ENCODE peak calls at places on chromosomes 5 and 9, in ten cellular contexts. E, G, F, D, K, R, C, N, U and Y are unnamed samples.
A peak's percentile ranks its signal among the peaks of the same experiment; 100 is the strongest.

GRCh38 chr5:66904189-66904588 is 292.4 kb downstream of the CD180 start:
- DNase-seq in E (no peak), G (no peak), F (no peak), D (no peak), K (no peak), R (no peak), C (no peak), N (no peak), U (no peak), Y (no peak)

GRCh38 chr5:131064669-131065371 is 100.2 kb downstream of the HINT1 start:
- DNase-seq in E (no peak), G (no peak), F (no peak), D (no peak), K (no peak), R (no peak), C (no peak), N (no peak), U (no peak), Y (no peak)

GRCh38 chr5:139451176-139451575 is 11.4 kb downstream of the ECSCR start:
- DNase-seq in E (no peak), G (no peak), F (no peak), D (no peak), K (no peak), R (no peak), C (no peak), N (no peak), U (no peak), Y (peak; percentile 5)

GRCh38 chr5:113102121-113102531 is 125.5 kb downstream of the DCP2 start:
- DNase-seq in E (no peak), G (no peak), F (no peak), D (no peak), K (no peak), R (no peak), C (no peak), N (no peak), U (no peak), Y (no peak)

GRCh38 chr9:26175264-26175663 is 497.0 kb upstream of the TUSC1 start:
- DNase-seq in E (peak; percentile 92), G (no peak), F (no peak), D (no peak), K (no peak), R (no peak), C (peak; percentile 9), N (no peak), U (no peak), Y (no peak)

GRCh38 chr5:143561248-143561647 is 157.8 kb upstream of the NR3C1 start:
- DNase-seq in E (no peak), G (peak; percentile 58), F (no peak), D (no peak), K (no peak), R (no peak), C (no peak), N (no peak), U (no peak), Y (no peak)

GRCh38 chr5:142316051-142316450 is 8.8 kb downstream of the SPRY4 start:
- DNase-seq in E (no peak), G (peak; percentile 39), F (no peak), D (peak; percentile 92), K (no peak), R (no peak), C (no peak), N (no peak), U (no peak), Y (no peak)

GRCh38 chr9:93673271-93673843 is 97.0 kb downstream of the PHF2 start:
- DNase-seq in E (no peak), G (no peak), F (no peak), D (no peak), K (no peak), R (no peak), C (no peak), N (peak; percentile 12), U (no peak), Y (peak; percentile 78)

GRCh38 chr9:92425578-92425977 is 1.3 kb upstream of the OMD start:
- DNase-seq in E (peak; percentile 32), G (no peak), F (no peak), D (no peak), K (no peak), R (no peak), C (no peak), N (no peak), U (no peak), Y (no peak)

GRCh38 chr9:134386951-134387831 is 60.9 kb downstream of the RXRA start:
- DNase-seq in E (no peak), G (peak; percentile 94), F (no peak), D (no peak), K (no peak), R (no peak), C (no peak), N (no peak), U (no peak), Y (no peak)

GRCh38 chr5:90264930-90265857 is 144.4 kb downstream of the CETN3 start:
- DNase-seq in E (peak; percentile 35), G (peak; percentile 72), F (peak; percentile 9), D (peak; percentile 30), K (peak; percentile 52), R (peak; percentile 50), C (peak; percentile 19), N (peak; percentile 13), U (no peak), Y (peak; percentile 85)

GRCh38 chr5:111256128-111256527 is 31.9 kb downstream of the CAMK4 start:
- DNase-seq in E (no peak), G (no peak), F (no peak), D (no peak), K (no peak), R (no peak), C (no peak), N (no peak), U (no peak), Y (no peak)

GRCh38 chr5:174446446-174446845 is 277.9 kb upstream of the MSX2 start:
- DNase-seq in E (no peak), G (no peak), F (no peak), D (no peak), K (no peak), R (no peak), C (no peak), N (no peak), U (no peak), Y (no peak)

GRCh38 chr5:135151256-135151655 is 117.2 kb upstream of the PITX1 start:
- DNase-seq in E (no peak), G (no peak), F (no peak), D (no peak), K (no peak), R (no peak), C (no peak), N (no peak), U (no peak), Y (no peak)

GRCh38 chr9:15249042-15249818 is 57.8 kb downstream of the TTC39B start:
- DNase-seq in E (no peak), G (peak; percentile 72), F (no peak), D (no peak), K (no peak), R (no peak), C (no peak), N (no peak), U (no peak), Y (peak; percentile 63)

GRCh38 chr9:123368481-123369153 is 12.6 kb downstream of the CRB2 start:
- DNase-seq in E (no peak), G (no peak), F (no peak), D (no peak), K (no peak), R (no peak), C (peak; percentile 33), N (no peak), U (no peak), Y (peak; percentile 67)

GRCh38 chr9:92328225-92328624 is 2.5 kb downstream of the CENPP start:
- DNase-seq in E (no peak), G (no peak), F (no peak), D (peak; percentile 71), K (no peak), R (peak; percentile 53), C (peak; percentile 11), N (no peak), U (no peak), Y (no peak)

GRCh38 chr9:127197861-127198430 is 66.6 kb upstream of the GARNL3 start:
- DNase-seq in E (no peak), G (peak; percentile 38), F (no peak), D (no peak), K (no peak), R (no peak), C (no peak), N (no peak), U (no peak), Y (no peak)

GRCh38 chr9:131382850-131383729 is 10.8 kb upstream of the PRRC2B start:
- DNase-seq in E (peak; percentile 43), G (peak; percentile 98), F (no peak), D (peak; percentile 96), K (no peak), R (peak; percentile 92), C (peak; percentile 84), N (no peak), U (no peak), Y (no peak)

GRCh38 chr5:124162782-124163532 is 583.5 kb downstream of the ZNF608 start:
- DNase-seq in E (no peak), G (peak; percentile 30), F (no peak), D (no peak), K (no peak), R (peak; percentile 15), C (no peak), N (no peak), U (no peak), Y (no peak)

GRCh38 chr9:98129451-98129881 is 10.4 kb upstream of the TRIM14 start:
- DNase-seq in E (no peak), G (no peak), F (no peak), D (no peak), K (peak; percentile 63), R (no peak), C (no peak), N (no peak), U (no peak), Y (no peak)

GRCh38 chr5:149317281-149318048 is 27.8 kb upstream of the GRPEL2 start:
- DNase-seq in E (peak; percentile 13), G (peak; percentile 73), F (peak; percentile 9), D (peak; percentile 18), K (no peak), R (peak; percentile 75), C (peak; percentile 79), N (no peak), U (no peak), Y (no peak)

GRCh38 chr9:90969021-90969675 is 167.5 kb downstream of the SYK start:
- DNase-seq in E (no peak), G (no peak), F (no peak), D (peak; percentile 92), K (no peak), R (peak; percentile 71), C (no peak), N (no peak), U (no peak), Y (no peak)

GRCh38 chr5:109177782-109178181 is 232.0 kb downstream of the PJA2 start:
- DNase-seq in E (no peak), G (peak; percentile 8), F (no peak), D (no peak), K (no peak), R (no peak), C (no peak), N (no peak), U (no peak), Y (no peak)